ENCODE peak calls at places on chromosomes 1 and 21, in ten cellular contexts. R, U, M, C, P, D, E, H, K and B are unnamed samples.

GRCh38 chr1:54998677-54999076 is at the start of gene BSND:
- DNase-seq in H (no peak), C (peak), U (no peak), K (no peak), D (no peak), E (no peak), R (no peak), M (no peak), P (no peak), B (no peak)

GRCh38 chr1:9717193-9718005 is 65.9 kb downstream of the PIK3CD start:
- DNase-seq in D (no peak), R (peak), M (no peak), H (no peak), C (peak), P (no peak), E (no peak), K (peak), U (peak), B (peak)

GRCh38 chr1:46244656-46245371 is 2.7 kb upstream of the RAD54L start:
- DNase-seq in P (peak), E (no peak), K (no peak), R (no peak), M (no peak), D (no peak), H (peak), C (no peak), U (no peak), B (no peak)

GRCh38 chr1:53835491-53835890 is 2.6 kb downstream of the NDC1 start:
- DNase-seq in D (no peak), E (no peak), H (no peak), M (no peak), P (no peak), K (no peak), U (no peak), R (no peak), C (no peak), B (no peak)

GRCh38 chr1:37655274-37655673 is 20.6 kb upstream of the RSPO1 start:
- DNase-seq in D (no peak), R (no peak), H (no peak), K (no peak), M (no peak), E (no peak), P (no peak), U (no peak), C (no peak), B (no peak)

GRCh38 chr1:245807306-245807705 is 652.5 kb downstream of the KIF26B start:
- DNase-seq in E (no peak), C (no peak), R (no peak), H (peak), K (no peak), U (no peak), D (no peak), P (no peak), M (no peak), B (no peak)

GRCh38 chr21:41802684-41803083 is 35.8 kb upstream of the RIPK4 start:
- DNase-seq in M (no peak), D (no peak), U (peak), H (peak), P (no peak), E (peak), K (peak), C (peak), R (peak), B (no peak)

GRCh38 chr1:30539856-30540243 is 183.5 kb downstream of the MATN1 start:
- DNase-seq in E (no peak), R (no peak), P (no peak), M (no peak), D (no peak), K (no peak), C (no peak), U (no peak), H (no peak), B (no peak)

GRCh38 chr1:12436345-12436658 is 181.7 kb downstream of the DHRS3 start:
- DNase-seq in R (no peak), D (no peak), M (no peak), H (no peak), E (no peak), C (no peak), U (no peak), K (no peak), P (no peak), B (no peak)

GRCh38 chr1:61950418-61950817 is 208.1 kb downstream of the PATJ start:
- DNase-seq in U (no peak), P (peak), M (no peak), R (no peak), K (no peak), D (no peak), C (no peak), H (no peak), E (no peak), B (no peak)

GRCh38 chr1:53133261-53134041 is 9.0 kb downstream of the SLC1A7 start:
- DNase-seq in M (no peak), R (no peak), U (no peak), D (no peak), E (no peak), P (no peak), C (no peak), H (no peak), K (no peak), B (no peak)

GRCh38 chr1:87436534-87436933 is 107.9 kb downstream of the LMO4 start:
- DNase-seq in E (no peak), K (peak), H (no peak), D (no peak), U (peak), M (no peak), P (peak), C (no peak), R (no peak), B (no peak)

GRCh38 chr1:2803931-2804627 is 2.6 kb upstream of the TTC34 start:
- DNase-seq in M (no peak), H (no peak), C (no peak), P (no peak), K (no peak), U (peak), R (no peak), E (no peak), D (no peak), B (peak)

GRCh38 chr1:98556521-98557158 is 104.9 kb upstream of the SNX7 start:
- DNase-seq in E (no peak), P (peak), M (no peak), H (peak), U (no peak), R (no peak), C (no peak), D (no peak), K (no peak), B (no peak)

GRCh38 chr1:235583511-235584001 is 66.0 kb downstream of the GNG4 start:
- DNase-seq in M (no peak), P (no peak), D (no peak), U (no peak), R (no peak), E (no peak), C (no peak), K (no peak), H (no peak), B (no peak)

GRCh38 chr1:43019226-43019625 is 60.6 kb upstream of the SLC2A1 start:
- DNase-seq in R (no peak), U (no peak), K (no peak), C (no peak), P (no peak), H (no peak), D (no peak), E (no peak), M (no peak), B (no peak)

DNA sequence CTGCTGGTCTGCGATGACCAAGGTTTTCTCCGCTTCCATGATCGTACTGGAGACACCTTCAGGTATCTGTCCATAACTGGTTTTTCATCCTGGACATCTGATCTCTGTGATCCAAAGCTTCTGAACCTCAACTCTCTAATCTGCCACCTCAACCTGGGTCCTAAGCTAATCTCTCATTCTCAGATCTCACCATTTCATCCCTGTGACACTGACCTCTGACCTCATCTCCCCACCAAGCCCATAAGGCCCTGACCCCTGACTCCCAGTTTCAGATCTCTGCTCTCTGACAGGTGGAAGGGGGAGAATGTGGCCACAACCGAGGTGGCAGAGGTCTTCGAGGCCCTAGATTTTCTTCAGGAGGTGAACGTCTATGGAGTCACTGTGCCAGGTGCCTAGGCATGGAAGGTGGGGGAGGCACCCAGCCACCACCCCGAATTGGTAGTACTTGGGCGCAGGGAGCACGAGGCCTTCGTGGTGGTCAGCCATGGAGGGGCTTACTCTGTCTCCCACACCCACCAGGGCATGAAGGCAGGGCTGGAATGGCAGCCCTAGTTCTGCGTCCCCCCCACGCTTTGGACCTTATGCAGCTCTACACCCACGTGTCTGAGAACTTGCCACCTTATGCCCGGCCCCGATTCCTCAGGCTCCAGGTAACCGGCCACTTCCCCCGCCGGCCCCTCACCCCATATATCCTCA is 3.8 kb downstream of the SLC27A3 start:
- DNase-seq in P (no peak), D (no peak), C (no peak), M (no peak), R (no peak), E (no peak), U (no peak), K (no peak), H (no peak), B (no peak)
- TF ChIP-seq CTCF in P (no peak), D (no peak), C (no peak), M (no peak), R (no peak), E (no peak), U (no peak), K (no peak), H (no peak), B (no peak)

GRCh38 chr21:28833609-28834008 is 159.1 kb downstream of the LTN1 start:
- DNase-seq in C (no peak), P (no peak), U (no peak), R (no peak), H (no peak), D (no peak), K (no peak), E (no peak), M (no peak), B (no peak)

GRCh38 chr21:28832715-28833061 is 160.0 kb downstream of the LTN1 start:
- DNase-seq in K (no peak), D (no peak), C (no peak), E (no peak), P (no peak), R (no peak), H (no peak), U (no peak), M (no peak), B (no peak)

GRCh38 chr21:28832013-28832714 is 160.5 kb downstream of the LTN1 start:
- DNase-seq in M (no peak), U (no peak), E (no peak), K (no peak), H (peak), P (peak), R (no peak), C (no peak), D (no peak), B (no peak)

GRCh38 chr21:28833181-28833580 is 159.5 kb downstream of the LTN1 start:
- DNase-seq in R (no peak), K (no peak), D (no peak), H (peak), P (no peak), C (no peak), M (no peak), U (no peak), E (no peak), B (no peak)

GRCh38 chr21:28834335-28835238 is 158.1 kb downstream of the LTN1 start:
- DNase-seq in M (no peak), U (no peak), E (no peak), P (no peak), R (no peak), D (no peak), H (no peak), K (no peak), C (no peak), B (no peak)
- TF ChIP-seq CTCF in M (no peak), U (no peak), E (no peak), P (no peak), R (no peak), D (no peak), H (no peak), K (no peak), C (no peak), B (no peak)

DNA sequence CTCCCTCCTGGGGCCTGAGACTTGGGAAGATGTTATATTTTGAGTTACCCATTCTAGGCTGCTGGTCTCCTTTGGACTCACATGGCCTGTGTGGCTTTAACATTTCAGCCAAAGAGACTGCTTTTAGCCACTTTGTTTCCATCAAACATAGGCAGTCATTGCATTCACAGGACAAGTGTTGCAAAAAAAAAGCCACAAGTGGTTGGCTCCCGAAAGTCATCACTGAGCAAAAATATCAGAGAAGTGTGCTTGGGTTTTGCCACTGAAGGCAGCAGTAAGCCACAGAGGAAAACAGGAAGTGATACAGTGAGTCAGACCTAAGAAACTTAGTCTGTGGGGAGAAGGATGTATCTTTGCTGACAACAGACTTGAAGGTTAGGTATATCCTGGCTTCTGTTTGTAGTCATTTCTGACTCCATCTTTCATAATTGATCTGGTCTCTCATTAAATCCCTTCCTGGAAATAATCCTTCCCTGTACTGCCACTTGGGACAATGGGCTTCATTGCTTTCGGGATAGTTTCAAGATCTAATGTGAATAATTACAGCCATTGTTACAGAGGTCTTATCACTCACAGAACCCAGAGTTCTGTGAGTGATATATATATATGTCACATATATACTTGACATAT is 80.9 kb downstream of the COLGALT2 start:
- DNase-seq in P (peak), E (no peak), D (no peak), K (no peak), M (no peak), R (no peak), U (no peak), H (peak), C (no peak), B (no peak)
- TF ChIP-seq CTCF in P (peak), E (no peak), D (no peak), K (no peak), M (no peak), R (no peak), U (no peak), H (peak), C (no peak), B (no peak)

GRCh38 chr1:244273262-244273844 is 178.4 kb downstream of the ADSS2 start:
- DNase-seq in P (no peak), E (no peak), C (no peak), H (no peak), K (no peak), M (no peak), U (no peak), D (no peak), R (no peak), B (no peak)
- TF ChIP-seq CTCF in P (no peak), E (no peak), C (no peak), H (no peak), K (no peak), M (no peak), U (no peak), D (no peak), R (no peak), B (no peak)

DNA sequence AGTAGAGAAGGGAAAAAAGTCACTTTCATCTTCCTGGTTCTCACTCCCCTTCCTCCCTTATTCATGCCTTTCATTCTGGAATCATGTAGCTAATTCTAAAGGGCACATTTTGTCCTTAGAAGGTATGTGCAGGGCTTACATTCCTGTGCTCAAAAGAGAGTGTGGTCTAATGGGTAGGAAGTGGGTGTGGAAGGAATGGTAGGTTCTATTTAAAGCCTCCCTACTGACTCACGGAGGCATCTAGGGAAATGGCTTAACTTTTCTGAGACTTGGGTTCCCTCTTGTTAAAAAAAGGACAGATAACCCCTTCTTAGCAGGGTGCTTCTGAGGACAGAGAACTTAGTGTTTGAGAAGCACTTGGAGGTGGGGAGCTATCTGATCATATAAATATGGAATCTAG is 249.3 kb upstream of the DUSP10 start:
- DNase-seq in U (no peak), D (no peak), M (no peak), C (no peak), R (no peak), H (peak), E (no peak), K (no peak), P (peak), B (no peak)
- TF ChIP-seq CTCF in U (no peak), D (no peak), M (no peak), C (no peak), R (no peak), H (no peak), E (no peak), K (no peak), P (no peak), B (no peak)

GRCh38 chr1:206505702-206506375 is 1.5 kb upstream of the RASSF5 start:
- DNase-seq in R (no peak), K (no peak), M (no peak), U (no peak), C (no peak), D (no peak), E (peak), P (peak), H (peak), B (no peak)
- TF ChIP-seq CTCF in R (peak), K (peak), M (peak), U (no peak), C (peak), D (peak), E (no peak), P (peak), H (peak), B (peak)

DNA sequence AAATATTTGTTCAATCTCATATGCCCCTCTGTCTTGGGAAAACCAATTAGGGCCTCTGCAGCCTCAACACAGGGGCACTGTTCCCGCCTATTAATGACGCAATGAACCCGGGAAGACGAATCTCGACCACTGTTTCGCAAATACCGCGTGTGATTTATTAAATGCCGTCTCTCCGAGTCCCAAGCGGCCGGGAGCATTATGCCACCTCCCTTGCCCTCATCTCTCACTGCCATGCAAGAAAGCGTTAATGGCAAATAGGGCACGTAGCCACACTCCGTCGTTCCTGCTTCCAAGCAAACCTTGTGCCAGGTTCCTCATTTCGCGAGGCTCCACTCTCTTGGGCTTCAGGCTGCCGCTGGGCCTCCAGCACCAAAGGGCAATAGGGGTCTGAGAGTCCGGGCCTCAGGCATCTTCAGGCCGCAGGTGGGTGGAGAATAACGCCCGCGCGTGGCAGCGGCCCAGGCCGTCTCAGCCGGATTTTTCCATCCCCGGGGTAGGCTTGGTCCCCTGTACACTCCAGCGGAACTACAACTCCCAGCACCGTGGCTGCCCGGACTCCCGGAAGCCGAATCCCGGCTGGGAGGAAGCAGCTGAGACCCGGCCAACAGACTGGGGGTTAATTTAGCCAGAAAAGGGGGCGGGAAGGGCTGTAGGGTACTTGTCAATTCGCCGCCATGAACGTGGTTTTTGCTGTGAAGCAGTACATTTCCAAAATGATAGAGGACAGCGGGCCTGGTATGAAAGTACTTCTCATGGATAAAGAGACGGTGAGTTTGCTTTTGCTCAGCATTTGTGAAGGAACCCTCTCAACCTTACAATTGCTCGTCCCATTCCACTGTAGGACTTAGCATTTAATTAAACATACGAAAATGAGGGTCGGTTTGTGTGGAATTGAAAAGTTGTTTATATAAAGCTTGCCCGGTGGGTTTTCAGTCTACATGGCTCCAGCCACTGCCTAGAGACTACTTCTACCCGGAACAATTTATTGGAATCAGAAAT is at the start of gene VPS45:
- DNase-seq in D (peak), E (peak), R (peak), C (peak), K (peak), M (peak), U (peak), H (peak), P (peak), B (peak)
- TF ChIP-seq CTCF in D (no peak), E (peak), R (peak), C (no peak), K (peak), M (no peak), U (peak), H (no peak), P (no peak), B (peak)

GRCh38 chr1:226438007-226438406 is 30.1 kb upstream of the PARP1 start:
- DNase-seq in U (no peak), E (no peak), D (no peak), R (no peak), H (no peak), C (no peak), K (no peak), P (peak), M (no peak), B (no peak)
- TF ChIP-seq CTCF in U (no peak), E (no peak), D (peak), R (no peak), H (peak), C (no peak), K (peak), P (peak), M (no peak), B (peak)

DNA sequence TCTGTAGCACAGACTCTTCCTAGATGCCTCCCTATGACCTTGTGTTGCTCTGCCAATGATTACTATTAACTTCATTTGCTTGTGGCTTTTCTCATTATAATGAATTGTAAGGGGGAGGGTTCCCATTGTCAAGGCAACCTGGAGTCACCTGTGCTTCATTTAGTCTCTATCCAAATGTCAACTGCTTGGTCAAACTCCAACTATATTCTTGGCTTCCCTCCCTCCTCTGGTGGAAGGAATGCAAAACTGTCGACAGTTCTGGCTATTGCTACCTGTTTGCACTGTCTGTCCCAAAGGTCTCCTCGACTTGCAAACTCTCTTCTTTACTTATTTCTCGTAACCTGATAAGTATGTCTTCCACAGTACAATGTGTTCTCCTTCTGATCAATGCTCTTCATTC is 100.3 kb downstream of the CACNA1E start:
- DNase-seq in P (no peak), D (no peak), E (no peak), C (peak), R (no peak), H (no peak), K (no peak), M (no peak), U (no peak), B (no peak)
- TF ChIP-seq CTCF in P (no peak), D (peak), E (no peak), C (peak), R (peak), H (peak), K (peak), M (peak), U (peak), B (peak)